ENCODE peak calls at places on chromosomes 5 and 9, in five cellular contexts. O is stimulated activated CD8-positive, alpha-beta memory T cell treated with anti-CD3 and anti-CD28 coated beads, Interleukin-15, amount 100 ng/mL, for 4 hours; D is Ammon's horn; S is lower lobe of right lung; W is HEK293T. R is an unnamed sample.

GRCh38 chr9:127875306-127875966 is 2.0 kb downstream of the AK1 start:
- DNase-seq in S (no peak), W (no peak), D (no peak), O (no peak), R (no peak)

GRCh38 chr9:136048560-136049411 is 46.3 kb downstream of the NACC2 start:
- DNase-seq in O (no peak), D (no peak), W (no peak), S (no peak), R (no peak)

GRCh38 chr5:120604898-120605297 is 140.8 kb downstream of the PRR16 start:
- DNase-seq in D (no peak), O (no peak), W (no peak), S (no peak), R (no peak)

GRCh38 chr9:31334837-31335528 is 1049.5 kb upstream of the ACO1 start:
- DNase-seq in O (no peak), S (no peak), W (no peak), D (no peak), R (no peak)

GRCh38 chr9:89427621-89428221 is 70.2 kb downstream of the SEMA4D start:
- DNase-seq in W (no peak), D (no peak), S (no peak), O (peak), R (peak)

GRCh38 chr5:158423623-158424200 is 564.8 kb upstream of the CLINT1 start:
- DNase-seq in W (no peak), S (no peak), D (no peak), O (no peak), R (no peak)

GRCh38 chr9:76107487-76107886 is 217.0 kb downstream of the PCSK5 start:
- DNase-seq in D (peak), W (no peak), S (no peak), O (no peak), R (no peak)

GRCh38 chr5:54254482-54255198 is 55.7 kb downstream of the ARL15 start:
- DNase-seq in O (no peak), S (no peak), D (no peak), W (no peak), R (no peak)

GRCh38 chr5:98517559-98517958 is 255.9 kb upstream of the RGMB start:
- DNase-seq in O (no peak), W (no peak), D (no peak), S (no peak), R (no peak)

GRCh38 chr5:180128671-180129261 is 57.2 kb upstream of the RNF130 start:
- DNase-seq in D (peak), W (no peak), O (no peak), S (no peak), R (no peak)

GRCh38 chr5:78327761-78328510 is 32.5 kb upstream of the SCAMP1 start:
- DNase-seq in S (no peak), D (no peak), W (no peak), O (no peak), R (no peak)

GRCh38 chr5:133358271-133358670 is 254.1 kb downstream of the FSTL4 start:
- DNase-seq in D (no peak), S (no peak), O (no peak), W (no peak), R (no peak)

GRCh38 chr5:140707812-140708211 is 7.6 kb downstream of the ZMAT2 start:
- DNase-seq in W (no peak), S (no peak), D (no peak), O (no peak), R (no peak)

GRCh38 chr5:106962464-106963230 is 708.1 kb downstream of the EFNA5 start:
- DNase-seq in O (no peak), W (no peak), D (no peak), S (no peak), R (no peak)

GRCh38 chr5:140109818-140110733 is 3.8 kb upstream of the PURA start:
- DNase-seq in O (no peak), D (no peak), S (no peak), W (no peak), R (no peak)

GRCh38 chr9:113026200-113026599 is 14.2 kb upstream of the ZNF883 start:
- DNase-seq in O (no peak), W (no peak), D (no peak), S (no peak), R (no peak)

GRCh38 chr9:27672730-27673129 is 99.4 kb upstream of the C9orf72 start:
- DNase-seq in S (no peak), D (no peak), W (no peak), O (no peak), R (no peak)

GRCh38 chr5:136309376-136309775 is 56.0 kb downstream of the TRPC7 start:
- DNase-seq in O (no peak), W (no peak), S (no peak), D (no peak), R (no peak)

GRCh38 chr5:75265731-75266130 is 29.1 kb upstream of the ANKRD31 start:
- DNase-seq in S (no peak), D (no peak), O (no peak), W (peak), R (no peak)

GRCh38 chr9:135615666-135616620 is 23.4 kb downstream of the GLT6D1 start:
- DNase-seq in O (no peak), S (no peak), D (no peak), W (peak), R (no peak)

GRCh38 chr9:78857371-78858225 is 560.7 kb downstream of the PSAT1 start:
- DNase-seq in O (no peak), S (no peak), D (no peak), W (no peak), R (no peak)

GRCh38 chr5:16964821-16965220 is 28.7 kb upstream of the MYO10 start:
- DNase-seq in D (no peak), W (peak), S (no peak), O (no peak), R (no peak)

GRCh38 chr5:88724201-88724600 is 158.8 kb downstream of the MEF2C start:
- DNase-seq in S (no peak), W (no peak), O (no peak), D (no peak), R (no peak)

GRCh38 chr5:136036991-136037705 is 8.4 kb downstream of the TGFBI start:
- DNase-seq in D (no peak), O (no peak), W (no peak), S (no peak), R (no peak)

GRCh38 chr9:76642701-76643209 is 121.5 kb upstream of the PCA3 start:
- DNase-seq in D (no peak), O (no peak), W (no peak), S (no peak), R (no peak)

GRCh38 chr5:112329429-112330090 is 89.5 kb downstream of the EPB41L4A start:
- DNase-seq in D (no peak), W (no peak), O (no peak), S (no peak), R (no peak)

GRCh38 chr5:74648835-74649286 is 8.3 kb upstream of the ENC1 start:
- DNase-seq in S (no peak), D (peak), O (no peak), W (peak), R (no peak)

GRCh38 chr5:9441610-9442009 is 104.3 kb downstream of the SEMA5A start:
- DNase-seq in W (no peak), D (no peak), S (no peak), O (no peak), R (no peak)

GRCh38 chr5:137751869-137752491 is 2.2 kb downstream of the HNRNPA0 start:
- DNase-seq in D (peak), S (no peak), O (no peak), W (peak), R (no peak)